ENCODE peak calls at places on chromosomes 1 and 21, in ten cellular contexts. L, E, V, X, N, A, T, O, Z and Y are unnamed samples.

GRCh38 chr1:6440198-6441126 is 15.9 kb downstream of the ESPN start:
- DNase-seq in N (peak), O (peak), E (peak), A (no peak), V (peak), L (peak), X (peak), Z (peak), T (no peak), Y (peak)

GRCh38 chr1:92691937-92692336 is 93.0 kb downstream of the EVI5 start:
- DNase-seq in V (no peak), E (no peak), N (no peak), T (no peak), Z (no peak), X (no peak), A (peak), L (no peak), O (no peak), Y (no peak)

GRCh38 chr1:173205146-173206051 is 1.7 kb downstream of the TNFSF4 start:
- DNase-seq in T (peak), O (no peak), X (peak), Z (peak), E (peak), V (no peak), A (no peak), N (peak), L (peak), Y (peak)

GRCh38 chr1:194167956-194168355 is 981.5 kb upstream of the B3GALT2 start:
- DNase-seq in X (no peak), T (no peak), N (no peak), L (no peak), E (no peak), Z (peak), A (no peak), V (no peak), O (no peak), Y (no peak)

GRCh38 chr1:2050482-2050792 is 226 bp downstream of the PRKCZ start:
- DNase-seq in A (no peak), O (no peak), X (no peak), L (no peak), V (no peak), Z (no peak), T (no peak), E (no peak), N (no peak), Y (no peak)

GRCh38 chr1:111596499-111596898 is 23.1 kb upstream of the RAP1A start:
- DNase-seq in Z (no peak), E (no peak), L (peak), V (no peak), T (no peak), A (no peak), O (no peak), N (peak), X (no peak), Y (no peak)

GRCh38 chr21:44579056-44579832 is 1.2 kb downstream of the KRTAP10-5 start:
- DNase-seq in V (no peak), Z (no peak), O (peak), E (no peak), A (no peak), N (no peak), X (no peak), L (no peak), T (no peak), Y (no peak)

GRCh38 chr1:76124196-76124595 is 49.6 kb downstream of the ST6GALNAC3 start:
- DNase-seq in N (no peak), E (no peak), Z (no peak), X (no peak), O (no peak), L (no peak), A (no peak), V (no peak), T (no peak), Y (peak)

GRCh38 chr1:219492676-219493075 is 120.2 kb downstream of the ZC3H11B start:
- DNase-seq in A (no peak), T (no peak), E (no peak), V (no peak), X (no peak), Z (no peak), N (no peak), O (no peak), L (no peak), Y (no peak)

GRCh38 chr1:116433283-116434257 is 60.5 kb downstream of the ATP1A1 start:
- DNase-seq in V (no peak), N (no peak), L (no peak), O (no peak), X (peak), E (peak), Z (peak), A (no peak), T (no peak), Y (peak)

GRCh38 chr1:11341881-11342552 is 69.0 kb downstream of the UBIAD1 start:
- DNase-seq in E (no peak), L (no peak), N (no peak), V (no peak), X (no peak), T (no peak), O (no peak), Z (peak), A (no peak), Y (no peak)

GRCh38 chr21:38679531-38679930 is 126.2 kb upstream of the ETS2 start:
- DNase-seq in O (no peak), L (no peak), X (no peak), N (no peak), V (peak), Z (peak), E (peak), T (peak), A (peak), Y (peak)

GRCh38 chr21:46196733-46197132 is 12.5 kb upstream of the SPATC1L start:
- DNase-seq in X (peak), V (no peak), T (no peak), L (no peak), Z (no peak), O (peak), N (no peak), A (no peak), E (no peak), Y (no peak)

GRCh38 chr1:115710859-115711624 is 57.5 kb downstream of the CASQ2 start:
- DNase-seq in T (no peak), V (no peak), N (no peak), Z (no peak), E (no peak), A (peak), X (no peak), L (no peak), O (no peak), Y (peak)

GRCh38 chr1:41640141-41640751 is 155.8 kb upstream of the EDN2 start:
- DNase-seq in V (no peak), E (no peak), Z (no peak), A (no peak), N (peak), O (no peak), X (no peak), L (no peak), T (no peak), Y (no peak)

GRCh38 chr1:19463204-19463803 is 22.0 kb downstream of the CAPZB start:
- DNase-seq in A (no peak), Z (no peak), V (no peak), L (peak), N (peak), T (no peak), X (no peak), O (no peak), E (no peak), Y (no peak)

GRCh38 chr1:157135646-157136045 is 2.5 kb downstream of the ETV3 start:
- DNase-seq in V (no peak), L (no peak), A (no peak), N (no peak), E (peak), Z (no peak), O (no peak), X (no peak), T (no peak), Y (peak)

GRCh38 chr1:244904119-244904518 is 39.8 kb upstream of the HNRNPU start:
- DNase-seq in X (no peak), V (no peak), E (no peak), N (no peak), O (no peak), A (no peak), T (no peak), L (no peak), Z (no peak), Y (no peak)

GRCh38 chr1:203038217-203038741 is 12.0 kb downstream of the PPFIA4 start:
- DNase-seq in E (peak), O (no peak), V (peak), Z (peak), A (no peak), N (peak), L (no peak), X (peak), T (no peak), Y (peak)

GRCh38 chr1:17119076-17119743 is at the start of gene PADI2:
- DNase-seq in N (peak), O (peak), A (peak), X (peak), Z (peak), E (peak), T (no peak), V (peak), L (no peak), Y (peak)

GRCh38 chr1:53562256-53562982 is 103.2 kb downstream of the DMRTB1 start:
- DNase-seq in A (no peak), Z (peak), O (no peak), V (no peak), E (no peak), T (no peak), L (peak), N (peak), X (no peak), Y (no peak)

GRCh38 chr21:45357436-45358260 is 47.3 kb upstream of the COL18A1 start:
- DNase-seq in Z (no peak), O (peak), L (no peak), A (no peak), X (peak), N (no peak), T (no peak), E (peak), V (no peak), Y (no peak)

GRCh38 chr1:43229831-43230780 is 39.7 kb upstream of the TMEM125 start:
- DNase-seq in A (no peak), N (no peak), O (no peak), X (no peak), V (no peak), L (no peak), T (no peak), Z (peak), E (no peak), Y (no peak)

GRCh38 chr1:30905898-30906620 is 2.5 kb downstream of the SDC3 start:
- DNase-seq in N (no peak), V (no peak), A (no peak), Z (no peak), O (peak), E (no peak), T (no peak), L (no peak), X (no peak), Y (no peak)

GRCh38 chr1:228059536-228060457 is 22.7 kb upstream of the ARF1 start:
- DNase-seq in L (peak), A (no peak), E (peak), X (peak), T (no peak), O (peak), N (peak), Z (no peak), V (peak), Y (no peak)